ENCODE peak calls at places on chromosomes 13 and 19, in seven cellular contexts. H, B, V, Q, R, P and N are unnamed samples.

GRCh38 chr19:6802336-6803035 is 30.0 kb downstream of the VAV1 start:
- DNase-seq in H (peak), B (peak), V (peak), Q (peak), R (no peak), P (peak), N (no peak)

GRCh38 chr13:24723206-24723605 is 40.8 kb upstream of the RNF17 start:
- DNase-seq in H (no peak), B (no peak), V (no peak), Q (no peak), R (no peak), P (no peak), N (no peak)

GRCh38 chr13:43329702-43330101 is 306.3 kb downstream of the DNAJC15 start:
- DNase-seq in H (no peak), B (no peak), V (no peak), Q (no peak), R (no peak), P (no peak), N (no peak)

GRCh38 chr13:66543780-66544179 is 686.4 kb downstream of the PCDH9 start:
- DNase-seq in H (no peak), B (no peak), V (peak), Q (no peak), R (no peak), P (peak), N (no peak)

GRCh38 chr19:45297674-45298073 is 25.0 kb downstream of the CKM start:
- DNase-seq in H (no peak), B (no peak), V (no peak), Q (no peak), R (no peak), P (no peak), N (no peak)

GRCh38 chr19:44753932-44754742 is 5.6 kb downstream of the BCL3 start:
- DNase-seq in H (peak), B (peak), V (peak), Q (peak), R (peak), P (peak), N (no peak)

GRCh38 chr13:101150998-101151397 is 265.3 kb downstream of the NALCN start:
- DNase-seq in H (no peak), B (no peak), V (no peak), Q (peak), R (no peak), P (no peak), N (no peak)

GRCh38 chr13:54018485-54018884 is 989.9 kb downstream of the OLFM4 start:
- DNase-seq in H (no peak), B (no peak), V (no peak), Q (no peak), R (no peak), P (no peak), N (no peak)

GRCh38 chr13:90258129-90258528 is 1089.4 kb upstream of the MIR17HG start:
- DNase-seq in H (no peak), B (no peak), V (no peak), Q (no peak), R (no peak), P (no peak), N (no peak)

GRCh38 chr19:756232-756631 is 5.3 kb downstream of the MISP start:
- DNase-seq in H (no peak), B (no peak), V (peak), Q (no peak), R (no peak), P (peak), N (no peak)

GRCh38 chr13:35876601-35877000 is 254.6 kb downstream of the DCLK1 start:
- DNase-seq in H (no peak), B (no peak), V (no peak), Q (no peak), R (no peak), P (no peak), N (no peak)

GRCh38 chr13:97914537-97914936 is 38.9 kb upstream of the IPO5 start:
- DNase-seq in H (no peak), B (no peak), V (no peak), Q (no peak), R (no peak), P (no peak), N (no peak)

GRCh38 chr19:45250832-45251451 is at the start of gene MARK4:
- DNase-seq in H (peak), B (peak), V (peak), Q (peak), R (no peak), P (peak), N (no peak)

GRCh38 chr13:80337011-80337688 is 3.8 kb downstream of the SPRY2 start:
- DNase-seq in H (no peak), B (no peak), V (peak), Q (no peak), R (no peak), P (no peak), N (no peak)
- H3K4me3 ChIP-seq in H (peak), B (no peak), V (peak), Q (peak), R (peak), P (no peak), N (no peak)

GRCh38 chr19:18607222-18608101 is 863 bp upstream of the CRLF1 start:
- DNase-seq in H (no peak), B (no peak), V (peak), Q (peak), R (no peak), P (no peak), N (no peak)
- H3K4me3 ChIP-seq in H (no peak), B (no peak), V (no peak), Q (no peak), R (peak), P (no peak), N (peak)

GRCh38 chr19:12933287-12934072 is at the start of gene FARSA:
- DNase-seq in H (peak), B (peak), V (peak), Q (peak), R (peak), P (peak), N (peak)
- H3K4me3 ChIP-seq in H (peak), B (peak), V (peak), Q (peak), R (peak), P (peak), N (peak)

GRCh38 chr13:112204881-112205327 is 138.0 kb downstream of the SOX1 start:
- DNase-seq in H (no peak), B (no peak), V (peak), Q (peak), R (no peak), P (no peak), N (peak)
- H3K4me3 ChIP-seq in H (no peak), B (no peak), V (no peak), Q (peak), R (peak), P (no peak), N (peak)

DNA sequence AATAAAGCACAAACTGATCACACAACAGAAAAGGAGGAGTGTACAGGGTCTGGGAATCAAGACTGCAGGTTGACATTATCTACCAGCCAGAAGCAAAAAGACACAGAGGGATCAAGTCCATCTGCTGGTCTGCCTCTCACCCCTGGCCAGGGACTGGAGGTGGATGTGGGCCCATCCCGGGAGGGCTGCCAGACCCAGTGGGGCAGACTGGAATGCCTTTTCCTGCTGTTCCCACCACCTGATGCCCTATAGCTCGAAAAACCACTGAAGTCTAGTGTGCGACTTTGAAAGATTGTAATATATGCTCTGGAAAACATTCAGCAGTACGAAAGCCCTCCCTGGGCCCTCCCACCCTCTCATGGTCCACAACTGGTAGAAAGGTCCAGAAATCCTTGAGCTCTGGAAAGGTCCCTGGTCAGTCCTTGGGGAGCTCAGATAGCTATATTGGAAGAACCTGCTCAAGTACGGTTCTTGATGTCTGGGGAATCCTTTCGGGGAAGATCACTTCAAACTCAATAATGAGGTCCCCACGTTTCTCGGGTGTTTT is 2.6 kb downstream of the DNAJB1 start:
- DNase-seq in H (no peak), B (no peak), V (no peak), Q (no peak), R (no peak), P (no peak), N (no peak)
- H3K4me3 ChIP-seq in H (no peak), B (peak), V (peak), Q (peak), R (peak), P (peak), N (no peak)

DNA sequence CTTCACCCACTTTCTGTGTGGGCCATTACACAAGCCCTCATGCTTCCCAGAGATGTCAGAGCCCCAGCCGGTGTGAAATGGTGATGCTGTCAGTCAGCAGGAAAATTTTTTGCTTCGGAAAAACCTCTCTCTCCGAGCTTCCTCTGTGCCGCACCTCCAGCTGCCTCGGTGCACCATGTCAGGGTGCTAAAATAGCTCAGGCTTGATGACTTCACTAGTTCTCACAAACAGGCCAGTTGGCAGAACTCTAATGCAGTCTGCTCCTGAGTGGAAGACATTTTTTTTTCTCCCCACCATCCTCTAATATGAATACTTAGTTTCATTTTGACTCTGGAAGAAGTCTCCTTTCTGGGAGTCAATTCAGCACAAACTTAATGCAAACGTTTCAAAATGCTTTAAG is 71.3 kb downstream of the KLF12 start:
- DNase-seq in H (peak), B (no peak), V (no peak), Q (no peak), R (peak), P (peak), N (no peak)
- H3K4me3 ChIP-seq in H (no peak), B (no peak), V (no peak), Q (no peak), R (peak), P (peak), N (no peak)

DNA sequence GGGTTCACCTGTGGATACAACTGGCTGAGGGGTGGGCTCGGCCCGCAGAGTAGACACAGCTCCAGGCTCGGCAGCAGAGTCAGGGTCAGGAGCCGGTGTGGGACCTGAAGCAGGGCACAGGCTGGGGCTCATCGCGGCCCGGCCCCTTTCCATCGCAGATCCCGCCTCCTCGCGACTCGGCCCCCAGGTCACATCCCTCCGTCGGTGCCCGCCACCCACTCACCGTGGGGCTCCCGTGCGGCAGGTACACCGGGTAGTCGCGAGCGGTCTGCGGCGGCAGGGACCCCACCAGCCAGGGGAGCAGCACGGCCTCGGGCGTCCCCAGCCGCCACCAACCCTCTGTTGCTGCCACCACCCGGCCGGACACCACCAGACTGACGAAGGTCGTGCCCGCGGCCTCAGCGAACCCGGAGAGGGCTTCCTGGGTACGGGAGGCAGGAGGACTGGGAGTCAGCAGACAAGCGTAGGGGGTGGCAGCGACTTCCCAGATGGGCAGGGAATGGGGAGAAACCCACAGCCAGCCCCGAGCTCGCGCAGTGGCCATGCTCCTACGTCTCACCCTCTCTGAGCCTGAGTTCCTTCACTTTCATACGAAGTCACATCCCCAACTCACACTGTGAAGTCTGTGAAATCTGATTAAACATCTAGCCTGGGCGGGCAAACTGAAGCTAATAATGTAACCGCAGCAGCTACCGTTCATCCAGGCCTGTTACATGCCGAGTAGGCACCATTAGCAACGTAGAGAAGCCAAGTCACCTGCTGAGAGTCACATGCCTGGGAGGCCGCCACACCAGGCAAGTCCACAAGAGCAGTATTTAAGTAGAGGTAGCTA is 3.7 kb downstream of the FUZ start:
- DNase-seq in H (peak), B (peak), V (peak), Q (peak), R (no peak), P (peak), N (no peak)
- H3K4me3 ChIP-seq in H (peak), B (peak), V (peak), Q (peak), R (peak), P (peak), N (peak)